ENCODE peak calls at places on chromosomes 2 and 18, in four cellular contexts. H is fibroblast of pulmonary artery, O is stomach, K is left lung. E is an unnamed sample.

GRCh38 chr18:65516209-65516608 is 234.6 kb upstream of the CDH7 start:
- DNase-seq in H (no peak), O (no peak), K (no peak), E (no peak)

GRCh38 chr2:239532859-239533258 is 132.0 kb upstream of the HDAC4 start:
- DNase-seq in H (no peak), O (no peak), K (no peak), E (no peak)

GRCh38 chr18:49723648-49724180 is 89.6 kb downstream of the ACAA2 start:
- DNase-seq in H (peak), O (no peak), K (no peak), E (peak)

GRCh38 chr2:186617186-186617585 is 27.3 kb downstream of the ITGAV start:
- DNase-seq in H (no peak), O (no peak), K (no peak), E (no peak)

GRCh38 chr2:222903234-222904220 is 42.7 kb downstream of the ACSL3 start:
- DNase-seq in H (peak), O (peak), K (no peak), E (peak)

GRCh38 chr18:45248240-45248903 is 366.9 kb upstream of the SLC14A2 start:
- DNase-seq in H (peak), O (no peak), K (no peak), E (no peak)

GRCh38 chr2:195486987-195487644 is 169.9 kb upstream of the SLC39A10 start:
- DNase-seq in H (peak), O (no peak), K (no peak), E (peak)

GRCh38 chr18:47964086-47964485 is 33.6 kb upstream of the SMAD2 start:
- DNase-seq in H (no peak), O (no peak), K (no peak), E (no peak)

GRCh38 chr18:63953811-63954210 is 4.7 kb downstream of the HMSD start:
- DNase-seq in H (no peak), O (no peak), K (no peak), E (no peak)

GRCh38 chr2:10971131-10971854 is 59.6 kb downstream of the KCNF1 start:
- DNase-seq in H (no peak), O (no peak), K (peak), E (no peak)

GRCh38 chr2:30204281-30204680 is 27.1 kb upstream of the LBH start:
- DNase-seq in H (no peak), O (peak), K (no peak), E (no peak)

GRCh38 chr2:207782238-207783030 is 12.7 kb upstream of the FZD5 start:
- DNase-seq in H (no peak), O (peak), K (no peak), E (no peak)

GRCh38 chr2:217865373-217865772 is 137.4 kb downstream of the TNS1 start:
- DNase-seq in H (no peak), O (no peak), K (no peak), E (no peak)

GRCh38 chr2:63500398-63500797 is 87.9 kb downstream of the WDPCP start:
- DNase-seq in H (no peak), O (no peak), K (no peak), E (no peak)

GRCh38 chr2:189249171-189249570 is 69.6 kb upstream of the COL5A2 start:
- DNase-seq in H (peak), O (no peak), K (no peak), E (no peak)

GRCh38 chr2:78109272-78109671 is 587.1 kb upstream of the LRRTM4 start:
- DNase-seq in H (no peak), O (no peak), K (no peak), E (no peak)

GRCh38 chr2:75337619-75338018 is 138.3 kb upstream of the TACR1 start:
- DNase-seq in H (no peak), O (no peak), K (no peak), E (no peak)

GRCh38 chr2:173216055-173216454 is 138.6 kb upstream of the CDCA7 start:
- DNase-seq in H (no peak), O (no peak), K (no peak), E (no peak)

GRCh38 chr2:218387369-218388194 is 5.5 kb downstream of the SLC11A1 start:
- DNase-seq in H (peak), O (peak), K (peak), E (no peak)

DNA sequence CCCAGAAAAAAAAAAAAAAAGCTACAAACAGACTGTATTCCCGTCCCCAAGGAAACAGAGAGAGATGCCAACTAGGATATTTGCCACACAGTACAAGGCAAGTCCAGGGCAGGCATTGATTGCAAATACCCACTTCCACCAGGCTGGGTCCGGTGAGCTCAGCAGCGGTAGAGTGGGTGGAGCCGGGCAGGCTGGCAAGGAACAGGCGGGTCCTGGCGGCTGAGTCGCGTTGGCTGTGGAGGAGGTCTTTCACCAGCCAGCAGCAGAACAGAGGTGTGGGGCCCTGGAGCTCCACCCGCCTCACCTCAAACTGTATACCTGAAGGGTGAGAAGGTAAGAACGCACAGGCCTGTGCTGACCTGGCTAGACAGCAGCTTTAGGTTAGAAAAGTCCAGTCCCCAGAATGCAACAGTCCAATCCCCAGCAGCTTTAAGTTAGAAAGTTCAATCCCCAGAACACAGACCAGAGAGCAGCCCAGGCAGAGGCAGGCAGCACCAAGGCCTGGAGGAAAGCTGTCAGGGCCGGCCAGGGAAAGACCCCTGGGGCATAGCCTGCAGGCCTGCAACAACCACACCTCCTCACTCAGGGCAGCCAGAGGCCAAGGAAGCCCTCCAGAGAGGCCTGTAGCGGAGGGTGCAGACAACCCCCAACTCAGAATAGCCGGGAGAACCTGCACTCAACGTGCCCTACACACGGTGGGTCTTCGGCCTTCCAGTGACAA is 21.9 kb upstream of the MTERF4 start:
- DNase-seq in H (no peak), O (peak), K (peak), E (no peak)
- H3K4me3 ChIP-seq in H (no peak), O (no peak), K (no peak), E (no peak)

GRCh38 chr2:3689998-3690748 is 13.2 kb upstream of the DCDC2C start:
- DNase-seq in H (peak), O (no peak), K (no peak), E (no peak)

GRCh38 chr2:3696542-3696941 is 6.8 kb upstream of the DCDC2C start:
- DNase-seq in H (no peak), O (no peak), K (no peak), E (no peak)

GRCh38 chr2:3692375-3692774 is 11.0 kb upstream of the DCDC2C start:
- DNase-seq in H (peak), O (no peak), K (no peak), E (peak)
- TF ChIP-seq CTCF in H (peak), O (no peak), K (no peak), E (peak)

GRCh38 chr2:86790828-86791561 is at the start of gene CD8A:
- DNase-seq in H (peak), O (no peak), K (no peak), E (no peak)
- H3K4me3 ChIP-seq in H (no peak), O (peak), K (no peak), E (no peak)

DNA sequence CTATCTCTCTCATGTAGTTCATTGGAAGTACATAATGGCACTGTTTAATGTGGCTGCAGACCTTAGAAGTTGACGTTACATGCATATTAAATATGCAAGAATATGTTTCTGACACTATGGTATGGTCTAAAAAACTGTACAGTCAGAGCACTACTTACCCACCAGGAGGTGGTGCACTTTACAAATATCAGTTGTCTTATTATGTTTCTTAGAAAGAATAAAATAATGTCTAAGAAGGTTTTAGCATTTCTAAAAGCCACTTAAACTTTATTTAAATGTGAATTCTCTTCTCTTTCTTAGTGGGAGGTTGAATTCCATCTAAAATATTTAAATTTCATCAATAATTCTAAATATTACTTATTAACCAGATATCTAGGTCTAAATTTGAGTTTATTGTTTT is 4.3 kb downstream of the TMEFF2 start:
- DNase-seq in H (peak), O (no peak), K (no peak), E (no peak)
- TF ChIP-seq CTCF in H (peak), O (no peak), K (no peak), E (peak)

GRCh38 chr2:120722211-120722602 is 13.5 kb upstream of the GLI2 start:
- DNase-seq in H (no peak), O (peak), K (no peak), E (no peak)
- H3K4me3 ChIP-seq in H (no peak), O (no peak), K (no peak), E (no peak)

GRCh38 chr2:233421091-233421816 is 67.0 kb downstream of the DGKD start:
- DNase-seq in H (no peak), O (peak), K (no peak), E (no peak)

GRCh38 chr2:233422649-233423435 is 68.5 kb downstream of the DGKD start:
- DNase-seq in H (no peak), O (no peak), K (no peak), E (no peak)

GRCh38 chr2:233424028-233424951 is 70.0 kb downstream of the DGKD start:
- DNase-seq in H (peak), O (peak), K (no peak), E (no peak)

GRCh38 chr2:233423436-233423860 is 69.2 kb downstream of the DGKD start:
- DNase-seq in H (no peak), O (peak), K (no peak), E (no peak)

DNA sequence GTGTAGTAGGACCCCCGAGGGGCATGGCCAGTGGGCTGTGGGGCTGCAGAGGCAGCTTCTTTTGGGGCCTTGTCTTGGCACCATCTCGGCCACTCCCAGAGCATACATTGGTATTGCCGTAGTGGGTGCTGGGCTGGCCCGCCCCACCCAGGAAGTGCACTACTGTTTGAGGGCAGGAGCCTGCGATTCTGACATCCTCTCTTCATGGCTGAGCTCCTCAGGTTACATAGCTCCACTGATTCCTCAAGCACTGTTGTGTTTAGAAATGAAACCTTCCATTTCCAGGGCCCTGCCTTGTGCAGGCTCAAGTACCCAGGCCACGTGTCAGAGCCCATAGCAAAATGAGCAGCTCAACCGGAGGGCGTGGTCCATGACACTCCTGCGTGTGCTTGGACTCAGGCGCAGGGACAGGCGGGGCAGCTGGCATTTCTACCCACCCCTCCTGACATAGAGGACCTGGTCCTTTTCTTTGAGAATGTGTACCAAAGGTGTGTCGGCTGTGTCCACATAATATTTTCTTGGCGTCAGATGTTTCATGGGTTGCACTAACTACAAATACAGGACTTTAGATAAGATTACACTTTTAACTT is 67.9 kb downstream of the DGKD start:
- DNase-seq in H (no peak), O (peak), K (peak), E (peak)
- TF ChIP-seq CTCF in H (no peak), O (no peak), K (no peak), E (no peak)